ENCODE peak calls at places on chromosomes 4 and X, in six cellular contexts. Z is HCT116, T is brain microvascular endothelial cell, H is suprapubic skin, U is uterus, E is neural progenitor cell. X is an unnamed sample.

GRCh38 chr4:153465583-153465921 is 608 bp upstream of the TMEM131L start:
- DNase-seq in Z (peak; percentile 16), T (peak; percentile 70), H (no peak), U (peak; percentile 59), E (peak; percentile 54), X (no peak)

GRCh38 chrX:72662020-72662747 is 51.9 kb downstream of the PHKA1 start:
- DNase-seq in Z (no peak), T (no peak), H (no peak), U (no peak), E (no peak), X (no peak)

GRCh38 chrX:52983526-52983925 is 25.2 kb upstream of the FAM156A start:
- DNase-seq in Z (no peak), T (no peak), H (no peak), U (no peak), E (peak; percentile 47), X (no peak)

GRCh38 chr4:183657564-183657963 is 1.4 kb downstream of the RWDD4 start:
- DNase-seq in Z (no peak), T (no peak), H (no peak), U (no peak), E (no peak), X (no peak)

GRCh38 chr4:8308856-8309771 is 39.6 kb downstream of the HTRA3 start:
- DNase-seq in Z (no peak), T (no peak), H (peak; percentile 90), U (peak; percentile 68), E (no peak), X (no peak)

GRCh38 chr4:163221467-163221866 is 54.8 kb upstream of the NAF1 start:
- DNase-seq in Z (no peak), T (no peak), H (no peak), U (no peak), E (no peak), X (no peak)

GRCh38 chrX:55546956-55547355 is 57.3 kb upstream of the USP51 start:
- DNase-seq in Z (no peak), T (peak; percentile 0), H (no peak), U (no peak), E (no peak), X (no peak)

GRCh38 chr4:154399259-154399974 is 92.2 kb downstream of the DCHS2 start:
- DNase-seq in Z (no peak), T (peak; percentile 5), H (no peak), U (peak; percentile 50), E (peak; percentile 29), X (no peak)

GRCh38 chr4:151408630-151409469 is at the start of gene FHIP1A:
- DNase-seq in Z (peak; percentile 93), T (peak; percentile 57), H (peak; percentile 84), U (peak; percentile 82), E (peak; percentile 95), X (no peak)

GRCh38 chr4:25710637-25711036 is 55.0 kb downstream of the SLC34A2 start:
- DNase-seq in Z (no peak), T (no peak), H (no peak), U (no peak), E (no peak), X (no peak)

GRCh38 chrX:39043838-39044550 is 242.7 kb downstream of the MID1IP1 start:
- DNase-seq in Z (no peak), T (no peak), H (no peak), U (no peak), E (no peak), X (no peak)

GRCh38 chrX:42708222-42708621 is 69.7 kb downstream of the PPP1R2C start:
- DNase-seq in Z (no peak), T (peak; percentile 2), H (no peak), U (no peak), E (no peak), X (no peak)

GRCh38 chr4:69126030-69126429 is 29.8 kb downstream of the UGT2B7 start:
- DNase-seq in Z (no peak), T (no peak), H (no peak), U (no peak), E (no peak), X (no peak)

GRCh38 chr4:2067446-2068197 is 8.5 kb downstream of the NAT8L start:
- DNase-seq in Z (no peak), T (no peak), H (peak; percentile 63), U (no peak), E (no peak), X (no peak)

GRCh38 chrX:120769576-120770341 is 105.9 kb downstream of the CT47B1 start:
- DNase-seq in Z (peak; percentile 16), T (peak; percentile 22), H (no peak), U (no peak), E (peak; percentile 37), X (no peak)

GRCh38 chr4:168781341-168781740 is 228.7 kb downstream of the CBR4 start:
- DNase-seq in Z (no peak), T (no peak), H (no peak), U (no peak), E (no peak), X (no peak)

GRCh38 chr4:145843651-145844050 is 95.0 kb downstream of the ZNF827 start:
- DNase-seq in Z (no peak), T (no peak), H (no peak), U (no peak), E (no peak), X (no peak)

GRCh38 chrX:136784231-136784630 is 3.5 kb upstream of the ARHGEF6 start:
- DNase-seq in Z (no peak), T (no peak), H (no peak), U (no peak), E (no peak), X (no peak)

GRCh38 chr4:122341906-122342305 is 36.9 kb upstream of the ADAD1 start:
- DNase-seq in Z (no peak), T (peak; percentile 81), H (no peak), U (no peak), E (no peak), X (no peak)

GRCh38 chrX:40170830-40171512 is 73.2 kb upstream of the BCOR start:
- DNase-seq in Z (no peak), T (no peak), H (no peak), U (peak; percentile 27), E (peak; percentile 64), X (no peak)

GRCh38 chr4:158949094-158949493 is 153.8 kb upstream of the RAPGEF2 start:
- DNase-seq in Z (no peak), T (no peak), H (no peak), U (no peak), E (no peak), X (no peak)

GRCh38 chrX:125006704-125007103 is 313.0 kb upstream of the TEX13C start:
- DNase-seq in Z (no peak), T (no peak), H (no peak), U (no peak), E (no peak), X (no peak)

GRCh38 chrX:126489141-126489540 is 63.5 kb downstream of the DCAF12L1 start:
- DNase-seq in Z (no peak), T (no peak), H (no peak), U (no peak), E (no peak), X (no peak)

GRCh38 chrX:138191998-138192397 is 519.5 kb downstream of the FGF13 start:
- DNase-seq in Z (no peak), T (peak; percentile 20), H (no peak), U (no peak), E (peak; percentile 64), X (no peak)
- TF ChIP-seq CTCF in Z (no peak), T (peak; percentile 64), H (no peak), U (no peak), E (peak; percentile 75), X (peak; percentile 51)

GRCh38 chr4:38025665-38026064 is 65.5 kb downstream of the PTTG2 start:
- DNase-seq in Z (no peak), T (no peak), H (no peak), U (no peak), E (no peak), X (no peak)

GRCh38 chr4:38024203-38024504 is 64.0 kb downstream of the PTTG2 start:
- DNase-seq in Z (no peak), T (no peak), H (no peak), U (peak; percentile 47), E (no peak), X (no peak)

GRCh38 chr4:38021751-38022150 is 61.6 kb downstream of the PTTG2 start:
- DNase-seq in Z (no peak), T (no peak), H (no peak), U (no peak), E (no peak), X (no peak)

GRCh38 chr4:38026138-38026740 is 66.0 kb downstream of the PTTG2 start:
- DNase-seq in Z (no peak), T (no peak), H (no peak), U (peak; percentile 40), E (no peak), X (no peak)

DNA sequence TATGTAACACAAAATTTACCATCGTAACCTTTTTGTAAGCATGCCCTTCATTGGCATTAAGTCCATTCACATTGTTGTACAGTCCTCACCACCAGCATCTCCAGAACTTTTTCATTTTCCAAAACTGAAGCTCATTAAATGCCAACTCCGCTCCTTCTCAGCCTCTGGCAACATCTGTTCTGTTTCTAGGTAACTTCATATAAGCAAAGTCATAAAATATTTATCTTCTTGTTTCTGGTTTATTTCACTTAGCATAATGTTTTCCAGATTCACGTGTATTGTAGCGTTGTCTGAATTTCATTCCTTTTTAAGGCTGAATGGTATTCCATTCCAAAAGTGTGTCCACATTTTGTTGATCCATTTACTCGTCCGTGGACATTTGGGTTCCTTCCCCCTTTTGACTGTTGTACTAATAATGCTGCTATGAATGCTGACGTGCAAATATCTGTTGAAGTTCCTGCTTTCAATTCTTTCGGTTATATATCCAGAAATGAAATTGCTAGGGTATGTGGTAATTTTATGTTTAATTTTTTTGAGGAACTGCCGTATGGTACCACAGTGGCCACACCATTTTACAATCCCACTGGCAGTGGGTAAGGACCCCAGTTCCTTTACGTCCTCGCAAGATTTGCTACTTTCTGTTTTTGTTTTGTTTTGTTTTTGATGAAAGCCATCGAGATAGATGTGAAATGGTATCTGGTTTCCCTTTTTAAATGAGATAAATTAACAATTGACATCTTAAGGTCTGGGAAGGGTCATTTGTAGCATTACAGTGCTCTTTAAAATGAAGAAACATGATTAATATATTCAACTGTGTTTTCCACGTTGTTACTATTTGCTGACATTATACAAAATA is 63.4 kb downstream of the PTTG2 start:
- DNase-seq in Z (no peak), T (no peak), H (no peak), U (no peak), E (no peak), X (no peak)
- H3K36me3 ChIP-seq in Z (peaks cover 2% of the 10 kb centered on the region), T (peaks cover 10% of the 10 kb centered on the region), H (peaks cover 14% of the 10 kb centered on the region), U (no peaks in the 10 kb centered on the region), E (peaks cover 7% of the 10 kb centered on the region), X (no peaks in the 10 kb centered on the region)

DNA sequence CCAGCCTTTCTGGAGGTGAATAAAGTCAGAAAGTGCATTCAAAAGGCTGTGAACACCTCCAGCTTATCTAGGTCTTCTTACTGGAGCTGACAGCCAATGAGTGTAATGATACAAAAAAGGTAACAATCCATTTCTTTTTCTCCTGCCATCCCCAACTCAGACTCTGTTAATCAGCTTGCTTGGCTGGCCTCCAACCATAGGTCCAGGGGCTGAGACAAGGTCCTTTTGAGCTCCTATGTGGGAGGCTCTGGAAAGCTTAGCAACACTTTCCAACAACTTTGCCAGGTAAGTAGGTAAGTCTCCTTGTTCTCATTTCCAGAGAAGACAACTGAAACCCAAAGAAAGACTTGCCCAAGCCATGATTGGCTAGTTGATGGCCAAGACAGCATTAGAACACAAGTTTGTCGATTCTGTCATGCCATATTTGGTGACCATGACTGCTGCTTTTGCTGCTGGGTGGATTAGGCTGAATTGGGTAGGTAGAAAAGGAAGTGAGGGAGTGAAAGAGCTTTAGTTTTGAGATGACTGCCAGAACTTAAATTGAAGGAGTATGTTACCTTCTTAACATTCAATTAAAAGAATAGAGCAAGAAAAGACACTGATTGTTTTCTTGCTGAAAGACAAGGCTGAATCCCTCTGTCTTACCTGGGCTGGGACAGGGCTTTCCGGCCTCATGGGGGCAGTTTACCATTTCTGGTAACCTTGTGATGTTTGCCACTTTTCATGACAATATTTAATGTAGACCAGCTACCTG is 22.8 kb downstream of the VSIG4 start:
- DNase-seq in Z (no peak), T (no peak), H (no peak), U (no peak), E (no peak), X (no peak)
- TF ChIP-seq CTCF in Z (no peak), T (no peak), H (no peak), U (no peak), E (no peak), X (no peak)

GRCh38 chr4:140633154-140633553 is 64.4 kb upstream of the UCP1 start:
- DNase-seq in Z (no peak), T (no peak), H (no peak), U (no peak), E (no peak), X (no peak)
- H3K36me3 ChIP-seq in Z (no peaks in the 10 kb centered on the region), T (peaks cover 2% of the 10 kb centered on the region), H (peaks cover 6% of the 10 kb centered on the region), U (no peaks in the 10 kb centered on the region), E (no peaks in the 10 kb centered on the region), X (peaks cover 4% of the 10 kb centered on the region)

X was measured in keratinocyte.